ENCODE peak calls at places on chromosome 19, in seven cellular contexts. B is OCI-LY7, H is tibial artery, A is GM23248, T is suprapubic skin, W is body of pancreas, E is stomach. Z is an unnamed sample. For H3K4me1, the result is how much of the 10 kb centered on the place peaks cover.

GRCh38 chr19:51097166-51097736 is 11.0 kb downstream of the CTU1 start:
- DNase-seq in B (peak), H (no peak), A (peak), T (peak), W (peak), E (peak), Z (no peak)

GRCh38 chr19:3679138-3679537 is 21.1 kb downstream of the PIP5K1C start:
- DNase-seq in B (no peak), H (no peak), A (no peak), T (no peak), W (no peak), E (no peak), Z (no peak)

GRCh38 chr19:409515-410242 is 732 bp upstream of the C2CD4C start:
- DNase-seq in B (peak), H (no peak), A (no peak), T (peak), W (no peak), E (no peak), Z (no peak)

GRCh38 chr19:12783849-12784393 is 7.4 kb upstream of the JUNB start:
- DNase-seq in B (no peak), H (no peak), A (no peak), T (no peak), W (peak), E (no peak), Z (no peak)

GRCh38 chr19:49809155-49809986 is 3.7 kb downstream of the FUZ start:
- DNase-seq in B (peak), H (peak), A (peak), T (peak), W (peak), E (peak), Z (peak)

GRCh38 chr19:47221080-47221841 is 9.7 kb downstream of the BBC3 start:
- DNase-seq in B (no peak), H (no peak), A (no peak), T (no peak), W (no peak), E (no peak), Z (no peak)

GRCh38 chr19:3696660-3696995 is 3.6 kb downstream of the PIP5K1C start:
- DNase-seq in B (no peak), H (no peak), A (no peak), T (no peak), W (no peak), E (no peak), Z (no peak)

GRCh38 chr19:53874384-53874995 is 6.8 kb downstream of the MYADM start:
- DNase-seq in B (no peak), H (no peak), A (no peak), T (no peak), W (no peak), E (no peak), Z (no peak)

GRCh38 chr19:801030-801860 is 4.0 kb downstream of the PTBP1 start:
- DNase-seq in B (no peak), H (peak), A (peak), T (no peak), W (peak), E (peak), Z (no peak)

GRCh38 chr19:46218160-46218559 is 11.4 kb upstream of the IGFL1 start:
- DNase-seq in B (peak), H (no peak), A (peak), T (no peak), W (peak), E (no peak), Z (no peak)

GRCh38 chr19:55248704-55249103 is 10.1 kb downstream of the PPP6R1 start:
- DNase-seq in B (no peak), H (no peak), A (no peak), T (no peak), W (no peak), E (no peak), Z (no peak)
- H3K4me1 ChIP-seq in B (under half), H (under half), A (under half), T (half or more), W (under half), E (half or more), Z (under half)

GRCh38 chr19:41299755-41300089 is 10.2 kb upstream of the CCDC97 start:
- DNase-seq in B (no peak), H (peak), A (peak), T (no peak), W (peak), E (peak), Z (peak)

GRCh38 chr19:41304706-41305483 is 5.1 kb upstream of the CCDC97 start:
- DNase-seq in B (no peak), H (no peak), A (no peak), T (no peak), W (no peak), E (no peak), Z (no peak)

GRCh38 chr19:41305923-41306322 is 4.0 kb upstream of the CCDC97 start:
- DNase-seq in B (no peak), H (no peak), A (no peak), T (no peak), W (no peak), E (no peak), Z (no peak)

GRCh38 chr19:41303941-41304340 is 6.0 kb upstream of the CCDC97 start:
- DNase-seq in B (no peak), H (no peak), A (no peak), T (no peak), W (no peak), E (no peak), Z (no peak)

GRCh38 chr19:41302624-41303351 is 7.2 kb upstream of the CCDC97 start:
- DNase-seq in B (no peak), H (peak), A (no peak), T (no peak), W (no peak), E (no peak), Z (no peak)
- H3K4me1 ChIP-seq in B (under half), H (under half), A (under half), T (under half), W (under half), E (under half), Z (under half)

GRCh38 chr19:5790573-5791520 is at the start of gene DUS3L:
- DNase-seq in B (peak), H (peak), A (peak), T (peak), W (peak), E (peak), Z (peak)

GRCh38 chr19:5792224-5792623 is 1.3 kb upstream of the DUS3L start:
- DNase-seq in B (no peak), H (no peak), A (no peak), T (no peak), W (no peak), E (no peak), Z (no peak)

GRCh38 chr19:5789886-5790572 is 934 bp downstream of the DUS3L start:
- DNase-seq in B (no peak), H (no peak), A (no peak), T (no peak), W (no peak), E (no peak), Z (no peak)

GRCh38 chr19:5795382-5795919 is 4.5 kb upstream of the DUS3L start:
- DNase-seq in B (no peak), H (no peak), A (no peak), T (no peak), W (no peak), E (no peak), Z (no peak)

GRCh38 chr19:5793188-5793587 is 2.2 kb upstream of the DUS3L start:
- DNase-seq in B (no peak), H (no peak), A (no peak), T (no peak), W (no peak), E (no peak), Z (no peak)
- H3K4me1 ChIP-seq in B (under half), H (under half), A (under half), T (under half), W (under half), E (under half), Z (under half)

DNA sequence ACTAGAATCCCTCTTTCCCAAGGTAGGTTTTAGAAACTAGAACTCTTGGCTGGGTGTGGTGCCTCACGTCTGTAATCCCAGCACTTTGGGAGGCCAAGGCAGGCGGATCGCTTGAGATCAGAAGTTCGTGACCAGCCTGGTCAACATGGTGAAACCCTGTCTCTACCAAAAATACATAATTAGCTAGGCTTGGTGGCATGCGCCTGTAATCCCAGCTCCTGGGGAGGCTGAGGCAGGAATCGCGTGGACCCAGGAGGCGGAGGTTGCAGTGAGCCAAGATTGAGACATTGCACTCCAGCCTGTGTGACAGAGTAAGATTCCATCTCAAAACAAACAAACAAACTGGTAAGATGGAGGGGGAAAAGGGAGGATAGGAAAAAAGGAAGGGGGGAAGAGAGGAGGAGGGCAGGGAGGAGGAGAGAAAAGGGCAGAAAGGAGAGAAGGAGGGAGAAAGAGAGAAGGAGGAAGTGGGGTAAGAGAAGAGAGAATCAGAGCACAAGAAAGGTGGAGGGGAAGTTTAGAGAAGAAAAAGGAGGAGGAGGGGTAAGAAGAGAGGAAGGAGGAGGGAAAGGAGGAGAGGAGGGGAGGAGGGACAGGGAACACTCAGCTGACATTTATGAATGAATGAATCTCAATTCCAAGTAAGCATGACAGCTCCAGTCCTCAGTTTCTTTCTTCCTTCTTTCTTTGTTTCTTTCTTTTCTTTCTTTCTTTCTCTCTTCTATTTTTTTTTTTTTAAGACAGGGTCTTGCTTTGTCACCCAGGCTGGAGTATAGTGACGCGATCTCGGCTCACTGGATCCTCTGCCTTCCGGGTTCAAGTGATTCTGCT is 2.6 kb upstream of the SLC27A1 start:
- DNase-seq in B (no peak), H (no peak), A (no peak), T (no peak), W (no peak), E (no peak), Z (peak)
- H3K4me1 ChIP-seq in B (under half), H (under half), A (under half), T (under half), W (under half), E (under half), Z (under half)

GRCh38 chr19:35122687-35123551 is 7.3 kb downstream of the FXYD3 start:
- DNase-seq in B (no peak), H (no peak), A (no peak), T (no peak), W (no peak), E (no peak), Z (no peak)
- H3K4me1 ChIP-seq in B (under half), H (under half), A (under half), T (half or more), W (under half), E (half or more), Z (under half)

DNA sequence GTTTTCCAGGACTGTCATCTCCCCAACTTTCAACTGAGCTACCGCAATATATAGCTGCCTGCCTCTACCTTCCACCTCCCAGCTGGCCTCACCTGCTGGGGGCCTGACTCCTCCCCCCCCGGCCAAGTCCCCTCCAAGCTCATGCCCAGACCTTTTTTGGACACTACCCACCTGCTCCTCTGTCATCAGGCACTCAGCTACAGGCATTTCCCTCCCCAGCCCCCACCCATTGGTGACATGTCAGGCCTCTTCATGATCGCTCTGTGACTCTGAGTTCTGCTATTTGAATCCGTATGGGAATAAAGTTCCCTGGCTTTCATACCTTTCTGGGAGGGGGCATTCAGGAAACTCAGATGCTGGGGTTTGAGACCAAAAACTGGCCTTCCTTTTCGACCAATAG is 1.8 kb downstream of the PRKACA start:
- DNase-seq in B (no peak), H (no peak), A (no peak), T (no peak), W (no peak), E (no peak), Z (no peak)
- H3K4me1 ChIP-seq in B (under half), H (under half), A (under half), T (half or more), W (half or more), E (half or more), Z (half or more)

GRCh38 chr19:16142032-16142580 is 1.4 kb upstream of the HSH2D start:
- DNase-seq in B (no peak), H (no peak), A (no peak), T (no peak), W (no peak), E (no peak), Z (no peak)

GRCh38 chr19:16143399-16144215 is at the start of gene HSH2D:
- DNase-seq in B (peak), H (no peak), A (no peak), T (no peak), W (peak), E (peak), Z (no peak)

GRCh38 chr19:16141043-16141442 is 2.4 kb upstream of the HSH2D start:
- DNase-seq in B (peak), H (no peak), A (no peak), T (no peak), W (no peak), E (no peak), Z (no peak)

GRCh38 chr19:16146112-16146511 is 2.6 kb downstream of the HSH2D start:
- DNase-seq in B (no peak), H (no peak), A (no peak), T (no peak), W (no peak), E (no peak), Z (no peak)

GRCh38 chr19:16144216-16144581 is 714 bp downstream of the HSH2D start:
- DNase-seq in B (no peak), H (no peak), A (no peak), T (no peak), W (no peak), E (no peak), Z (no peak)
- H3K4me1 ChIP-seq in B (half or more), H (under half), A (under half), T (under half), W (under half), E (under half), Z (under half)

GRCh38 chr19:11577451-11578341 is at the start of gene ACP5:
- DNase-seq in B (peak), H (no peak), A (no peak), T (no peak), W (no peak), E (no peak), Z (no peak)
- H3K4me1 ChIP-seq in B (half or more), H (under half), A (under half), T (under half), W (under half), E (half or more), Z (under half)

DNA sequence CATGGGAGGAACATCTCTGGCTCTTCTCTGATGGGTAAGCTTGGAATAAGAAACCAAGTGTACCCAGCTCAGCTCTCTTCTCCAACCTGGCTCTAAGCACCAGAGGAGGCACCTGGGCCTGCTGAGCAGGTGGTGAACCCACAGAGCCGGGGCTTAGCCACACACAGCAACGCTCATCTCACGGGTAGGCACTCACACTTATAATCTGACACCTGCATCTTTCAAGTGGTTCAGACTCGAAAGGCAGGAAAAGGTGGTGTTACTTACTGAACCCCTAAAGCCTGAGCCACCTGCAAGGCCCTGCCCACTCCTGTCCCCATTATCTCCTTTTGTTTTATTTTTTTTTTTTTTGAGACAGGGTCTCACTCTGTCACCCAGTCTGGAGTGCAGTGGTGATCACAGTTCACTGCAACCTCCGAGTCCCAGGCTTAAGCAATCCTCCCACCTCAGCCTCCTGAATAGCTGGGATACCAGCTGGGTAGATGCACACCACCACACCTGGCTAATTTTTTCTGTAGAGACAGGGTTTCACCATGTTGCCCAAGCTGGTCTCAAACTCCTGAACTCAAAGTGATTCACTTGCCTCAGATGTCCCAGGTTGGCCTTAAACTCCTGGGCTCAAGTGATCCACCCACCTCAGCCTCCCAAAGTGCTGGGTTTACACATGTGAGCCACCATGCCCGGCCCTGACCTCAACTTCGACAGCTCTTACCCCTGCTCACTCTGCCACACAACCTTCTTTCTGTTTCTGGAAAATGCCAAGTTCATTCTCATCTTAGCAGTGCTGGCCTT is 9.8 kb downstream of the FBXL12 start:
- DNase-seq in B (no peak), H (no peak), A (no peak), T (no peak), W (no peak), E (no peak), Z (no peak)
- H3K4me1 ChIP-seq in B (under half), H (under half), A (under half), T (under half), W (under half), E (under half), Z (under half)